ENCODE peak calls at places on chromosomes 3 and 15, in four cellular contexts. R is tibial nerve, X is brain microvascular endothelial cell, O is uterus. K is an unnamed sample.

GRCh38 chr15:56365075-56365711 is at the start of gene TEX9:
- DNase-seq in R (peak; percentile 71), O (peak; percentile 76), X (peak; percentile 84), K (peak; percentile 87)

GRCh38 chr3:187618732-187619131 is 51.5 kb downstream of the SST start:
- DNase-seq in X (no peak), O (no peak), R (no peak), K (no peak)

GRCh38 chr3:159586587-159587202 is 401.9 kb upstream of the IL12A start:
- DNase-seq in X (peak; percentile 63), O (no peak), R (no peak), K (no peak)

GRCh38 chr3:112357888-112358287 is 24.9 kb downstream of the CD200 start:
- DNase-seq in X (no peak), R (no peak), O (no peak), K (no peak)

GRCh38 chr3:123809597-123809996 is 74.5 kb downstream of the MYLK start:
- DNase-seq in R (no peak), O (no peak), X (peak; percentile 69), K (no peak)

GRCh38 chr3:23602895-23603443 is 202.8 kb upstream of the UBE2E1 start:
- DNase-seq in R (no peak), O (no peak), X (no peak), K (no peak)

GRCh38 chr3:46289961-46290360 is 47.7 kb downstream of the CCR3 start:
- DNase-seq in O (no peak), X (no peak), R (no peak), K (no peak)

GRCh38 chr15:70867911-70868467 is 14.0 kb upstream of the LARP6 start:
- DNase-seq in X (no peak), R (peak; percentile 79), O (peak; percentile 71), K (no peak)

GRCh38 chr3:42050126-42050525 is 41.0 kb upstream of the TRAK1 start:
- DNase-seq in O (peak; percentile 5), R (no peak), X (no peak), K (no peak)

GRCh38 chr3:102586485-102586884 is 151.7 kb downstream of the ZPLD1 start:
- DNase-seq in X (no peak), R (no peak), O (no peak), K (no peak)

GRCh38 chr3:30970183-30970582 is 75.7 kb upstream of the GADL1 start:
- DNase-seq in X (no peak), R (no peak), O (no peak), K (no peak)

GRCh38 chr3:78221796-78222195 is 1181.9 kb downstream of the ROBO2 start:
- DNase-seq in X (no peak), R (no peak), O (no peak), K (no peak)

DNA sequence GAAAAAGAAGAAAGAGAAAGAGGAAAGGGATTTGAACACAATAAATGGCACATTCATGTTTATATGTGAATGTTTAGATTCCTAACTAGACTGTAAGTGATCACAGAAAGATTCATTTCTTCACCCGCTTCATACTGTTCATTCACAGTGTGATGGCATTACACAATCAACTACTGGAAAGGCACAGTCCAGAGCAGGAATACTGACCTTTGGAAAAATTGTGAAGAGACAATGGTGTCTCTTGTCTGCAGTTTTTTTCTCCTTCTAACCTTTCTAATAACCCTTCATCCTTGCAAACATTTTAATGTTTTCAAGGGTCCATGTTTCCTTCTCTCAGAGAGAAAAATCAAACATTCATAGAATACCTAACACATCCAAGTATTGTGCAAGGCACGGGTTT is 180.9 kb upstream of the SOX14 start:
- DNase-seq in X (no peak), O (no peak), R (no peak), K (no peak)
- TF ChIP-seq CTCF in X (no peak), O (no peak), R (no peak), K (no peak)

GRCh38 chr3:51311055-51311454 is 74.0 kb upstream of the MANF start:
- DNase-seq in O (no peak), R (no peak), X (peak; percentile 15), K (no peak)
- TF ChIP-seq CTCF in O (no peak), R (no peak), X (peak; percentile 62), K (no peak)

GRCh38 chr3:19107719-19108118 is 40.6 kb upstream of the KCNH8 start:
- DNase-seq in R (no peak), O (no peak), X (no peak), K (no peak)
- TF ChIP-seq CTCF in R (no peak), O (no peak), X (no peak), K (no peak)

GRCh38 chr3:71621802-71622537 is 38.4 kb upstream of the FOXP1 start:
- DNase-seq in X (no peak), O (no peak), R (no peak), K (no peak)
- TF ChIP-seq CTCF in X (no peak), O (no peak), R (no peak), K (no peak)

GRCh38 chr15:25691544-25692430 is 171.3 kb downstream of the ATP10A start:
- DNase-seq in O (no peak), R (no peak), X (peak; percentile 16), K (no peak)
- TF ChIP-seq CTCF in O (peak; percentile 24), R (no peak), X (peak; percentile 51), K (no peak)

DNA sequence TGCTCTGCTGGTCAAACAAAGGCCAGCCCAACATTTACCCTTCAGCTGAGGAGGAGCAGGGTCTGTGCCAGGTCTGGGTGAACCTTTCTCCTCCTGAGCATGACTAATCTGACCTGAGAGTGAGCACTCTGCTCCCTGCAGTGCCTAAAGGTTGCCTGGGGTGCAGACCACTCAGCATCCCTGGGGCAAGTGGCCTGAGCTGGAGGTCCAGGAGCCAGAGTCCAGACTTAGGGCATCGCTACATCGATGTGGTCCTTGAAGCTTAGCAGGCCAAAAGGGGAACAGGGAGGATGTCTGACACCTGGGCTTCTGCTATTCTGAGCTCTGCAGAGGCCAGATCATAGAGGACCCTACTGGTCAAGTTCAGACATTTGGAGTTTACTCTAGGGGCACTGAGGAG is 119.1 kb downstream of the FAM43A start:
- DNase-seq in O (no peak), X (no peak), R (no peak), K (no peak)
- TF ChIP-seq CTCF in O (no peak), X (no peak), R (no peak), K (no peak)